ENCODE peak calls at places on chromosomes 2 and 18, in nine cellular contexts. One of them, this sample, is unnamed.

GRCh38 chr2:47174731-47175361 is 19.7 kb upstream of the STPG4 start:
- DNase-seq in HepG2: peak
- DNase-seq in spleen: no peak
- DNase-seq in HL-60: peak
- DNase-seq in HCT116: peak
- DNase-seq in CD8-positive, alpha-beta memory T cell: peak
- DNase-seq in GM23248: peak
- DNase-seq in stomach: peak
- DNase-seq in coronary artery: no peak
- DNase-seq in this sample: no peak

GRCh38 chr2:61255580-61256437 is 93.8 kb downstream of the C2orf74 start:
- DNase-seq in HepG2: peak
- DNase-seq in spleen: no peak
- DNase-seq in HL-60: no peak
- DNase-seq in HCT116: no peak
- DNase-seq in CD8-positive, alpha-beta memory T cell: no peak
- DNase-seq in GM23248: peak
- DNase-seq in stomach: no peak
- DNase-seq in coronary artery: no peak
- DNase-seq in this sample: peak

GRCh38 chr18:56902653-56903052 is 244.2 kb upstream of the BOD1L2 start:
- DNase-seq in HepG2: no peak
- DNase-seq in spleen: no peak
- DNase-seq in HL-60: no peak
- DNase-seq in HCT116: no peak
- DNase-seq in CD8-positive, alpha-beta memory T cell: no peak
- DNase-seq in GM23248: no peak
- DNase-seq in stomach: no peak
- DNase-seq in coronary artery: no peak
- DNase-seq in this sample: no peak

GRCh38 chr18:69002233-69002632 is 204.4 kb downstream of the CCDC102B start:
- DNase-seq in HepG2: peak
- DNase-seq in spleen: no peak
- DNase-seq in HL-60: no peak
- DNase-seq in HCT116: peak
- DNase-seq in CD8-positive, alpha-beta memory T cell: no peak
- DNase-seq in GM23248: no peak
- DNase-seq in stomach: no peak
- DNase-seq in coronary artery: no peak
- DNase-seq in this sample: no peak

GRCh38 chr2:42789751-42790150 is 2.6 kb downstream of the HAAO start:
- DNase-seq in HepG2: no peak
- DNase-seq in spleen: no peak
- DNase-seq in HL-60: no peak
- DNase-seq in HCT116: no peak
- DNase-seq in CD8-positive, alpha-beta memory T cell: no peak
- DNase-seq in GM23248: no peak
- DNase-seq in stomach: no peak
- DNase-seq in coronary artery: no peak
- DNase-seq in this sample: no peak

GRCh38 chr2:227238242-227239237 is 74.1 kb downstream of the COL4A3 start:
- DNase-seq in HepG2: peak
- DNase-seq in spleen: peak
- DNase-seq in HL-60: peak
- DNase-seq in HCT116: peak
- DNase-seq in CD8-positive, alpha-beta memory T cell: peak
- DNase-seq in GM23248: peak
- DNase-seq in stomach: peak
- DNase-seq in coronary artery: no peak
- DNase-seq in this sample: peak

GRCh38 chr18:54261894-54262293 is 7.4 kb upstream of the POLI start:
- DNase-seq in HepG2: no peak
- DNase-seq in spleen: no peak
- DNase-seq in HL-60: peak
- DNase-seq in HCT116: no peak
- DNase-seq in CD8-positive, alpha-beta memory T cell: no peak
- DNase-seq in GM23248: no peak
- DNase-seq in stomach: no peak
- DNase-seq in coronary artery: no peak
- DNase-seq in this sample: no peak

GRCh38 chr2:10405441-10405840 is 42.7 kb downstream of the ODC1 start:
- DNase-seq in HepG2: no peak
- DNase-seq in spleen: no peak
- DNase-seq in HL-60: no peak
- DNase-seq in HCT116: no peak
- DNase-seq in CD8-positive, alpha-beta memory T cell: no peak
- DNase-seq in GM23248: peak
- DNase-seq in stomach: no peak
- DNase-seq in coronary artery: peak
- DNase-seq in this sample: peak

GRCh38 chr2:122564843-122565242 is 809.4 kb downstream of the TSN start:
- DNase-seq in HepG2: no peak
- DNase-seq in spleen: no peak
- DNase-seq in HL-60: no peak
- DNase-seq in HCT116: no peak
- DNase-seq in CD8-positive, alpha-beta memory T cell: no peak
- DNase-seq in GM23248: no peak
- DNase-seq in stomach: no peak
- DNase-seq in coronary artery: no peak
- DNase-seq in this sample: no peak
- H3K4me3 ChIP-seq in HepG2: no peak
- H3K4me3 ChIP-seq in spleen: no peak
- H3K4me3 ChIP-seq in HL-60: no peak
- H3K4me3 ChIP-seq in HCT116: no peak
- H3K4me3 ChIP-seq in CD8-positive, alpha-beta memory T cell: no peak
- H3K4me3 ChIP-seq in GM23248: no peak
- H3K4me3 ChIP-seq in stomach: no peak
- H3K4me3 ChIP-seq in coronary artery: no peak
- H3K4me3 ChIP-seq in this sample: no peak

GRCh38 chr2:19474128-19474527 is 115.7 kb upstream of the OSR1 start:
- DNase-seq in HepG2: no peak
- DNase-seq in spleen: no peak
- DNase-seq in HL-60: peak
- DNase-seq in HCT116: no peak
- DNase-seq in CD8-positive, alpha-beta memory T cell: peak
- DNase-seq in GM23248: peak
- DNase-seq in stomach: no peak
- DNase-seq in coronary artery: no peak
- DNase-seq in this sample: peak
- H3K4me3 ChIP-seq in HepG2: no peak
- H3K4me3 ChIP-seq in spleen: no peak
- H3K4me3 ChIP-seq in HL-60: no peak
- H3K4me3 ChIP-seq in HCT116: no peak
- H3K4me3 ChIP-seq in CD8-positive, alpha-beta memory T cell: no peak
- H3K4me3 ChIP-seq in GM23248: peak
- H3K4me3 ChIP-seq in stomach: no peak
- H3K4me3 ChIP-seq in coronary artery: no peak
- H3K4me3 ChIP-seq in this sample: no peak

GRCh38 chr18:45731706-45732105 is 7.7 kb downstream of the SLC14A1 start:
- DNase-seq in HepG2: no peak
- DNase-seq in spleen: no peak
- DNase-seq in HL-60: no peak
- DNase-seq in HCT116: no peak
- DNase-seq in CD8-positive, alpha-beta memory T cell: no peak
- DNase-seq in GM23248: no peak
- DNase-seq in stomach: no peak
- DNase-seq in coronary artery: no peak
- DNase-seq in this sample: no peak
- H3K4me3 ChIP-seq in HepG2: no peak
- H3K4me3 ChIP-seq in spleen: no peak
- H3K4me3 ChIP-seq in HL-60: no peak
- H3K4me3 ChIP-seq in HCT116: no peak
- H3K4me3 ChIP-seq in CD8-positive, alpha-beta memory T cell: no peak
- H3K4me3 ChIP-seq in GM23248: no peak
- H3K4me3 ChIP-seq in stomach: no peak
- H3K4me3 ChIP-seq in coronary artery: no peak
- H3K4me3 ChIP-seq in this sample: no peak

DNA sequence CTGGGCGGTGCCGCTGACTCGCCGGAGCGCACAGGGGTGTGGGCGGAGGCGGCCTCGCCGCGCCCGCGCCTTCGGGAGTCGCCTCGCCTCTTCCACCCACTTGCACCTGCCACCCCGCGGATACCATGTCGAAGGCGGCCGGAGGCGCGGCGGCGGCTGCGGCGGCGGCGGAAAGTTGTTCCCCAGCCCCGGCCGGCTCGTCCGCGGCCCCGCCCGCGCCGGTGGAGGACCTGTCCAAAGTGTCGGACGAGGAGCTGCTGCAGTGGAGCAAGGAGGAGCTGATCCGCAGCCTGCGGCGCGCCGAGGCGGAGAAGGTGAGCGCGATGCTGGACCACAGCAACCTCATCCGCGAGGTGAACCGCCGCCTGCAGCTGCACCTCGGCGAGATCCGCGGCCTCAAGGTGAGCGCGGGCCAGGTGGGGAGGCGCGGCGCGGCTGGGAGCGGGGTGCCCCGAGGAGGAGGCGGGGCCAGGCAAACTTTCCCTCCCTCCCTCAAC is 758 bp downstream of the CCDC85A start:
- DNase-seq in HepG2: no peak
- DNase-seq in spleen: peak
- DNase-seq in HL-60: no peak
- DNase-seq in HCT116: no peak
- DNase-seq in CD8-positive, alpha-beta memory T cell: no peak
- DNase-seq in GM23248: peak
- DNase-seq in stomach: no peak
- DNase-seq in coronary artery: no peak
- DNase-seq in this sample: no peak
- H3K4me3 ChIP-seq in HepG2: no peak
- H3K4me3 ChIP-seq in spleen: peak
- H3K4me3 ChIP-seq in HL-60: peak
- H3K4me3 ChIP-seq in HCT116: peak
- H3K4me3 ChIP-seq in CD8-positive, alpha-beta memory T cell: no peak
- H3K4me3 ChIP-seq in GM23248: peak
- H3K4me3 ChIP-seq in stomach: peak
- H3K4me3 ChIP-seq in coronary artery: peak
- H3K4me3 ChIP-seq in this sample: peak

DNA sequence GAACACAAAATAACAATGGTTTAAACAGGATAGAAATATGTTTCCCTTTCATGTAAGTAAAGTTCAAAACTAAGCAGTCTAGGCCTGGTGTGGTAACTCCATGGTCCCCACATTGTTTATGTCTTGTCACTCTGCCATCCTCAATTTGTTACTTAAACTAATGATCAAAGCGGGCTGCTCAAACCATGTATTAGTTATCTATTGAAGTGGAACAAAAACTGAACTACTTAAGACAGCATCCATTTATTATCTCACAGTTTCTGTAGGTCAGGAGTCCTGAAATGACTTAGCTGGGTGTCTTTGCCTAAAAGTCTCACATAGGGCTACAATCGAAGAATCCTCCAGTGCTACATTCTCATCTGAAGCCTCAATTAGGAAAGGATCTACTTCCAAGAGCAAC is 91.6 kb downstream of the NAB1 start:
- DNase-seq in HepG2: no peak
- DNase-seq in spleen: no peak
- DNase-seq in HL-60: no peak
- DNase-seq in HCT116: no peak
- DNase-seq in CD8-positive, alpha-beta memory T cell: no peak
- DNase-seq in GM23248: no peak
- DNase-seq in stomach: no peak
- DNase-seq in coronary artery: no peak
- DNase-seq in this sample: no peak
- H3K4me3 ChIP-seq in HepG2: no peak
- H3K4me3 ChIP-seq in spleen: no peak
- H3K4me3 ChIP-seq in HL-60: no peak
- H3K4me3 ChIP-seq in HCT116: no peak
- H3K4me3 ChIP-seq in CD8-positive, alpha-beta memory T cell: no peak
- H3K4me3 ChIP-seq in GM23248: no peak
- H3K4me3 ChIP-seq in stomach: no peak
- H3K4me3 ChIP-seq in coronary artery: no peak
- H3K4me3 ChIP-seq in this sample: no peak